ENCODE peak calls at places on chromosomes 7 and 10, in five cellular contexts. One of them, this sample, is unnamed.

GRCh38 chr10:99573806-99574205 is 41.1 kb downstream of the NKX2-3 start:
- DNase-seq in H9: no peak
- DNase-seq in neuronal stem cell: no peak
- DNase-seq in H1: no peak
- DNase-seq in trophoblast cell: no peak
- DNase-seq in this sample: no peak

GRCh38 chr7:3437467-3437866 is 136.4 kb downstream of the SDK1 start:
- DNase-seq in H9: no peak
- DNase-seq in neuronal stem cell: no peak
- DNase-seq in H1: no peak
- DNase-seq in trophoblast cell: no peak
- DNase-seq in this sample: no peak

GRCh38 chr10:84665883-84666463 is 337.6 kb downstream of the CCSER2 start:
- DNase-seq in H9: peak
- DNase-seq in neuronal stem cell: no peak
- DNase-seq in H1: peak
- DNase-seq in trophoblast cell: peak
- DNase-seq in this sample: no peak

GRCh38 chr7:66167773-66168367 is 37.3 kb upstream of the TPST1 start:
- DNase-seq in H9: no peak
- DNase-seq in neuronal stem cell: no peak
- DNase-seq in H1: no peak
- DNase-seq in trophoblast cell: peak
- DNase-seq in this sample: peak

GRCh38 chr7:56810466-56810865 is 321.8 kb downstream of the ZNF479 start:
- DNase-seq in H9: no peak
- DNase-seq in neuronal stem cell: no peak
- DNase-seq in H1: no peak
- DNase-seq in trophoblast cell: no peak
- DNase-seq in this sample: no peak

GRCh38 chr7:137399827-137400823 is 56.6 kb upstream of the PTN start:
- DNase-seq in H9: no peak
- DNase-seq in neuronal stem cell: no peak
- DNase-seq in H1: no peak
- DNase-seq in trophoblast cell: peak
- DNase-seq in this sample: peak

GRCh38 chr7:79515358-79515757 is 61.9 kb upstream of the MAGI2 start:
- DNase-seq in H9: no peak
- DNase-seq in neuronal stem cell: no peak
- DNase-seq in H1: no peak
- DNase-seq in trophoblast cell: no peak
- DNase-seq in this sample: no peak

GRCh38 chr10:386751-387693 is 251.8 kb downstream of the ZMYND11 start:
- DNase-seq in H9: no peak
- DNase-seq in neuronal stem cell: no peak
- DNase-seq in H1: no peak
- DNase-seq in trophoblast cell: no peak
- DNase-seq in this sample: no peak

GRCh38 chr10:13348216-13349017 is at the start of gene SEPHS1:
- DNase-seq in H9: peak
- DNase-seq in neuronal stem cell: peak
- DNase-seq in H1: peak
- DNase-seq in trophoblast cell: peak
- DNase-seq in this sample: peak

GRCh38 chr7:151018421-151019129 is 5.7 kb downstream of the ATG9B start:
- DNase-seq in H9: peak
- DNase-seq in neuronal stem cell: no peak
- DNase-seq in H1: no peak
- DNase-seq in trophoblast cell: no peak
- DNase-seq in this sample: peak

GRCh38 chr7:129875745-129876411 is 76.9 kb downstream of the UBE2H start:
- DNase-seq in H9: no peak
- DNase-seq in neuronal stem cell: no peak
- DNase-seq in H1: no peak
- DNase-seq in trophoblast cell: no peak
- DNase-seq in this sample: peak

GRCh38 chr10:58282615-58283014 is 13.7 kb downstream of the CISD1 start:
- DNase-seq in H9: no peak
- DNase-seq in neuronal stem cell: no peak
- DNase-seq in H1: no peak
- DNase-seq in trophoblast cell: peak
- DNase-seq in this sample: no peak

GRCh38 chr10:986881-987634 is 1.2 kb upstream of the GTPBP4 start:
- DNase-seq in H9: no peak
- DNase-seq in neuronal stem cell: no peak
- DNase-seq in H1: no peak
- DNase-seq in trophoblast cell: peak
- DNase-seq in this sample: peak

GRCh38 chr7:159028456-159029401 is 115.9 kb downstream of the VIPR2 start:
- DNase-seq in H9: peak
- DNase-seq in neuronal stem cell: no peak
- DNase-seq in H1: no peak
- DNase-seq in trophoblast cell: no peak
- DNase-seq in this sample: no peak

GRCh38 chr7:39510738-39511372 is 55.3 kb upstream of the YAE1 start:
- DNase-seq in H9: no peak
- DNase-seq in neuronal stem cell: no peak
- DNase-seq in H1: no peak
- DNase-seq in trophoblast cell: peak
- DNase-seq in this sample: peak

GRCh38 chr10:110764378-110764777 is 107.3 kb upstream of the PDCD4 start:
- DNase-seq in H9: no peak
- DNase-seq in neuronal stem cell: no peak
- DNase-seq in H1: no peak
- DNase-seq in trophoblast cell: peak
- DNase-seq in this sample: no peak

GRCh38 chr7:75762350-75762917 is 9.6 kb downstream of the CCL26 start:
- DNase-seq in H9: no peak
- DNase-seq in neuronal stem cell: peak
- DNase-seq in H1: no peak
- DNase-seq in trophoblast cell: peak
- DNase-seq in this sample: peak

GRCh38 chr7:149362696-149363095 is 98.2 kb downstream of the ZNF777 start:
- DNase-seq in H9: no peak
- DNase-seq in neuronal stem cell: no peak
- DNase-seq in H1: no peak
- DNase-seq in trophoblast cell: no peak
- DNase-seq in this sample: no peak

GRCh38 chr7:701086-701671 is 25.3 kb upstream of the DNAAF5 start:
- DNase-seq in H9: no peak
- DNase-seq in neuronal stem cell: no peak
- DNase-seq in H1: no peak
- DNase-seq in trophoblast cell: no peak
- DNase-seq in this sample: no peak

GRCh38 chr7:143288836-143289235 is 685 bp downstream of the CASP2 start:
- DNase-seq in H9: no peak
- DNase-seq in neuronal stem cell: no peak
- DNase-seq in H1: no peak
- DNase-seq in trophoblast cell: no peak
- DNase-seq in this sample: peak

GRCh38 chr10:91635401-91636400 is 2.8 kb upstream of the PPP1R3C start:
- DNase-seq in H9: peak
- DNase-seq in neuronal stem cell: peak
- DNase-seq in H1: no peak
- DNase-seq in trophoblast cell: peak
- DNase-seq in this sample: peak

GRCh38 chr7:2108501-2109250 is 124.1 kb downstream of the MAD1L1 start:
- DNase-seq in H9: no peak
- DNase-seq in neuronal stem cell: peak
- DNase-seq in H1: no peak
- DNase-seq in trophoblast cell: no peak
- DNase-seq in this sample: no peak

GRCh38 chr10:2856598-2856997 is 210.8 kb upstream of the PFKP start:
- DNase-seq in H9: no peak
- DNase-seq in neuronal stem cell: no peak
- DNase-seq in H1: no peak
- DNase-seq in trophoblast cell: no peak
- DNase-seq in this sample: no peak

GRCh38 chr10:514137-514671 is 175.3 kb downstream of the DIP2C start:
- DNase-seq in H9: no peak
- DNase-seq in neuronal stem cell: no peak
- DNase-seq in H1: no peak
- DNase-seq in trophoblast cell: no peak
- DNase-seq in this sample: no peak

GRCh38 chr7:48710995-48711394 is 213.4 kb upstream of the CDC14C start:
- DNase-seq in H9: no peak
- DNase-seq in neuronal stem cell: no peak
- DNase-seq in H1: no peak
- DNase-seq in trophoblast cell: no peak
- DNase-seq in this sample: no peak

GRCh38 chr10:122419890-122420623 is 34.4 kb upstream of the ARMS2 start:
- DNase-seq in H9: no peak
- DNase-seq in neuronal stem cell: no peak
- DNase-seq in H1: no peak
- DNase-seq in trophoblast cell: no peak
- DNase-seq in this sample: no peak

GRCh38 chr7:79506481-79506880 is 53.0 kb upstream of the MAGI2 start:
- DNase-seq in H9: no peak
- DNase-seq in neuronal stem cell: peak
- DNase-seq in H1: no peak
- DNase-seq in trophoblast cell: peak
- DNase-seq in this sample: peak

DNA sequence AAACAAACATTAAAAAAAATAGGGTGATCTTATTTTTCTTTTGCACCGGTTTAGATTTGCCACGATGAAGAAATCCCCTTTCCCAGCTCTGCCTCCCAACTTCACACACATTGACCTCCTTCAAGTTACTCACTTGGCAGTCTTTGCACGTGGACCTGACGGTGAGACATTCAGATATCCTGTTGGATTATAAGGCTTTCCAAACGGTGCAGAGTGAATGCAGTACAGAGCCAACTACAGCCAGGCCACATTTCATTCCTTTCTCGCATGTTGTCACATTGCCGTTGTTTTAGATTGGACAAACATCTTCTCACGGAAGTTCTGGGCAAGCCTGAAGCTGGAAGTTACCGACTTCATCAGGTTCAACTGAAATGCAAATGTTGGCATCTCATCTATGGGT is 159.2 kb downstream of the HDAC9 start:
- DNase-seq in H9: no peak
- DNase-seq in neuronal stem cell: no peak
- DNase-seq in H1: no peak
- DNase-seq in trophoblast cell: no peak
- DNase-seq in this sample: no peak
- H3K18ac ChIP-seq in H9: no peak
- H3K18ac ChIP-seq in neuronal stem cell: no peak
- H3K18ac ChIP-seq in H1: no peak
- H3K18ac ChIP-seq in trophoblast cell: no peak
- H3K18ac ChIP-seq in this sample: peak

GRCh38 chr10:118986815-118987790 is 42.4 kb upstream of the NANOS1 start:
- DNase-seq in H9: peak
- DNase-seq in neuronal stem cell: no peak
- DNase-seq in H1: no peak
- DNase-seq in trophoblast cell: no peak
- DNase-seq in this sample: no peak
- H4K8ac ChIP-seq in H9: no peak
- H4K8ac ChIP-seq in neuronal stem cell: no peak
- H4K8ac ChIP-seq in H1: no peak
- H4K8ac ChIP-seq in trophoblast cell: no peak
- H4K8ac ChIP-seq in this sample: no peak

GRCh38 chr7:18504965-18505364 is 9.4 kb downstream of the HDAC9 start:
- DNase-seq in H9: no peak
- DNase-seq in neuronal stem cell: no peak
- DNase-seq in H1: no peak
- DNase-seq in trophoblast cell: no peak
- DNase-seq in this sample: no peak
- H2BK12ac ChIP-seq in H9: no peak
- H2BK12ac ChIP-seq in neuronal stem cell: no peak
- H2BK12ac ChIP-seq in H1: no peak
- H2BK12ac ChIP-seq in trophoblast cell: no peak
- H2BK12ac ChIP-seq in this sample: no peak

GRCh38 chr10:59323036-59323459 is 39.3 kb downstream of the FAM13C start:
- DNase-seq in H9: no peak
- DNase-seq in neuronal stem cell: no peak
- DNase-seq in H1: no peak
- DNase-seq in trophoblast cell: no peak
- DNase-seq in this sample: peak
- H3K18ac ChIP-seq in H9: no peak
- H3K18ac ChIP-seq in neuronal stem cell: no peak
- H3K18ac ChIP-seq in H1: no peak
- H3K18ac ChIP-seq in trophoblast cell: no peak
- H3K18ac ChIP-seq in this sample: no peak

GRCh38 chr10:69336952-69337311 is 58.6 kb downstream of the HK1 start:
- DNase-seq in H9: no peak
- DNase-seq in neuronal stem cell: no peak
- DNase-seq in H1: no peak
- DNase-seq in trophoblast cell: no peak
- DNase-seq in this sample: no peak

GRCh38 chr10:69338133-69338456 is 59.8 kb downstream of the HK1 start:
- DNase-seq in H9: no peak
- DNase-seq in neuronal stem cell: no peak
- DNase-seq in H1: no peak
- DNase-seq in trophoblast cell: peak
- DNase-seq in this sample: peak

GRCh38 chr10:69337312-69338132 is 59.2 kb downstream of the HK1 start:
- DNase-seq in H9: no peak
- DNase-seq in neuronal stem cell: no peak
- DNase-seq in H1: no peak
- DNase-seq in trophoblast cell: peak
- DNase-seq in this sample: peak

GRCh38 chr10:69340695-69341094 is 62.4 kb downstream of the HK1 start:
- DNase-seq in H9: no peak
- DNase-seq in neuronal stem cell: no peak
- DNase-seq in H1: no peak
- DNase-seq in trophoblast cell: no peak
- DNase-seq in this sample: peak

GRCh38 chr10:69338547-69339450 is 60.5 kb downstream of the HK1 start:
- DNase-seq in H9: no peak
- DNase-seq in neuronal stem cell: no peak
- DNase-seq in H1: no peak
- DNase-seq in trophoblast cell: no peak
- DNase-seq in this sample: peak
- H4K8ac ChIP-seq in H9: peak
- H4K8ac ChIP-seq in neuronal stem cell: no peak
- H4K8ac ChIP-seq in H1: no peak
- H4K8ac ChIP-seq in trophoblast cell: peak
- H4K8ac ChIP-seq in this sample: peak

DNA sequence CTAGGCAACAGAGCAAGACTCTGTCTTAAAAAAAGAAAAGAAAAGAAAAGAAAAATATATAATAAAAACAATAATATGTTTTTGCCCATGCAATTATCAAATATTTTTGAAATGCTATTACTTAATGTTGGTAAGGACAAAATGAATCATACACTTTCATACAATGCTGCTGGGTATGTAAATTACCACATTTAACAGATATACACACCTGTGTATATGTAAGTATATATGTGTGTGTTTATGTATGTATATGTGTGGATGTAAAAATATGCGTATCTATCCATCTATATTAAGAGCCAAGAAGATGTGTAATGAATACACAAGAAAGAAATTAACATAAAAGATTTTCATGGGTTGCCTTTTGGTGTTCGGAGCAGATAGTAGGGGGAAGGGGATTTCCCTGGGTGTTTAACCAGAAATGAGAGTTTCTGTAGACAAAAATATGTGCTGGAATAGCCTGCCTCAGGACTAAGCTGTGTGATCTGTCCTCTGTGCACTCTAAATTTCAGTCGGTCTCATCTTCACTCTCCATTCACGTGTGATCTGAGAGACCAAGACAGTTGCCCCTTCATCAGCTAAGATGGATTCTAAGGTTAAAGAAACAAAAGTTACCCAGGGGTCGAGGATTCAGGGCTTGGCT is 61.2 kb downstream of the PRKCQ start:
- DNase-seq in H9: no peak
- DNase-seq in neuronal stem cell: no peak
- DNase-seq in H1: no peak
- DNase-seq in trophoblast cell: no peak
- DNase-seq in this sample: no peak
- H2BK12ac ChIP-seq in H9: no peak
- H2BK12ac ChIP-seq in neuronal stem cell: no peak
- H2BK12ac ChIP-seq in H1: no peak
- H2BK12ac ChIP-seq in trophoblast cell: no peak
- H2BK12ac ChIP-seq in this sample: no peak